ENCODE peak calls at places on chromosomes 7 and 10, in nine cellular contexts. J is vagina; T is fibroblast of the aortic adventitia; V is AG09309; E is B cell; M is CD8-positive, alpha-beta T cell; W is Calu3; Y is GM10248; N is CD4-positive, alpha-beta T cell. P is an unnamed sample.

GRCh38 chr7:158133515-158134271 is 453.9 kb downstream of the PTPRN2 start:
- DNase-seq in J (no peak), T (no peak), V (no peak), E (no peak), M (no peak), W (no peak), Y (no peak), N (no peak), P (no peak)

GRCh38 chr7:1092161-1092632 is 4.3 kb downstream of the GPER1 start:
- DNase-seq in J (no peak), T (no peak), V (no peak), E (no peak), M (no peak), W (no peak), Y (no peak), N (no peak), P (no peak)

GRCh38 chr10:85420501-85421191 is 945.9 kb downstream of the GRID1 start:
- DNase-seq in J (no peak), T (no peak), V (no peak), E (no peak), M (no peak), W (no peak), Y (no peak), N (no peak), P (no peak)

GRCh38 chr10:30607814-30608213 is 21.7 kb downstream of the LYZL2 start:
- DNase-seq in J (no peak), T (no peak), V (no peak), E (no peak), M (no peak), W (no peak), Y (no peak), N (no peak), P (no peak)

GRCh38 chr7:97845622-97846203 is 26.5 kb downstream of the ASNS start:
- DNase-seq in J (no peak), T (peak; percentile 48), V (no peak), E (no peak), M (no peak), W (peak; percentile 17), Y (no peak), N (no peak), P (no peak)

GRCh38 chr7:38394703-38395102 is 121.3 kb upstream of the TARP start:
- DNase-seq in J (no peak), T (no peak), V (no peak), E (no peak), M (no peak), W (no peak), Y (no peak), N (no peak), P (no peak)

GRCh38 chr10:2660300-2660699 is 407.0 kb upstream of the PFKP start:
- DNase-seq in J (no peak), T (no peak), V (no peak), E (no peak), M (no peak), W (no peak), Y (no peak), N (no peak), P (no peak)

GRCh38 chr7:82382276-82382675 is 61.3 kb downstream of the CACNA2D1 start:
- DNase-seq in J (no peak), T (no peak), V (no peak), E (no peak), M (no peak), W (no peak), Y (no peak), N (no peak), P (no peak)

GRCh38 chr7:48111596-48111995 is 22.5 kb downstream of the UPP1 start:
- DNase-seq in J (no peak), T (no peak), V (no peak), E (no peak), M (no peak), W (no peak), Y (no peak), N (no peak), P (no peak)

GRCh38 chr10:122239578-122240257 is 31.4 kb upstream of the BTBD16 start:
- DNase-seq in J (no peak), T (peak; percentile 72), V (peak; percentile 35), E (no peak), M (no peak), W (no peak), Y (no peak), N (no peak), P (no peak)

GRCh38 chr10:125149278-125150047 is 10.9 kb downstream of the CTBP2 start:
- DNase-seq in J (no peak), T (peak; percentile 78), V (no peak), E (no peak), M (no peak), W (peak; percentile 49), Y (no peak), N (no peak), P (peak; percentile 84)

GRCh38 chr7:156180451-156181229 is 368.4 kb upstream of the SHH start:
- DNase-seq in J (no peak), T (no peak), V (no peak), E (no peak), M (no peak), W (no peak), Y (no peak), N (no peak), P (no peak)

GRCh38 chr7:42262907-42263466 is 26.0 kb upstream of the GLI3 start:
- DNase-seq in J (no peak), T (peak; percentile 49), V (no peak), E (no peak), M (no peak), W (no peak), Y (no peak), N (no peak), P (peak; percentile 90)

GRCh38 chr7:17062433-17063383 is 180.9 kb upstream of the AGR3 start:
- DNase-seq in J (no peak), T (no peak), V (no peak), E (no peak), M (no peak), W (no peak), Y (no peak), N (no peak), P (no peak)
- TF ChIP-seq CTCF in J (no peak), T (peak; percentile 39), V (peak; percentile 6), E (no peak), M (no peak), W (peak; percentile 40), Y (no peak), N (peak; percentile 49), P (no peak)

DNA sequence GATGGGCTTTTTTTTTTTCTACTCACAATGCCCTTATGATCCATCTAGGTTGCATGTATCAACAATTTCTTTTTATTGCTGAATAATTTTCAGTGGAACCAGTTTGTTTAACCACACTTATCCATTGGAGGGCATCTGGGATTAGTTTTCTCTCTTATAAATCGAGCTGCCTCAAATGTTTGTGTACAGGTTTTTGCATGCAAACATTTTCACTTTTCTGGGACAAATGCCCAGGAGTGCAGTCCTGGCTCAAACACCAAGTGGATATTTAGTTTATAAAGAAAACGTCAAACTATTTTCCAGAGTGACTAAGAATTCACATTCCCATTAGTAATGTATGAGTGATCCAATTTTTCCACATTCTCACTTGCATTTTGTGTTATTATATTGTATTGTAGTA is 313.4 kb downstream of the CXCL12 start:
- DNase-seq in J (no peak), T (peak; percentile 96), V (peak; percentile 85), E (no peak), M (no peak), W (no peak), Y (no peak), N (no peak), P (no peak)
- TF ChIP-seq CTCF in J (no peak), T (peak; percentile 35), V (peak; percentile 28), E (no peak), M (no peak), W (no peak), Y (no peak), N (no peak), P (no peak)

GRCh38 chr7:14924398-14924797 is 21.8 kb upstream of the DGKB start:
- DNase-seq in J (no peak), T (peak; percentile 47), V (no peak), E (no peak), M (no peak), W (no peak), Y (no peak), N (no peak), P (no peak)
- TF ChIP-seq CTCF in J (no peak), T (no peak), V (no peak), E (no peak), M (no peak), W (no peak), Y (no peak), N (no peak), P (no peak)

GRCh38 chr7:81079736-81080135 is 160.9 kb upstream of the SEMA3C start:
- DNase-seq in J (no peak), T (peak; percentile 13), V (no peak), E (no peak), M (no peak), W (no peak), Y (no peak), N (no peak), P (no peak)

GRCh38 chr7:81074406-81074805 is 155.6 kb upstream of the SEMA3C start:
- DNase-seq in J (no peak), T (no peak), V (no peak), E (no peak), M (no peak), W (no peak), Y (no peak), N (no peak), P (no peak)

GRCh38 chr7:81070956-81071355 is 152.1 kb upstream of the SEMA3C start:
- DNase-seq in J (no peak), T (no peak), V (no peak), E (no peak), M (no peak), W (no peak), Y (no peak), N (no peak), P (no peak)

GRCh38 chr7:81075150-81075549 is 156.3 kb upstream of the SEMA3C start:
- DNase-seq in J (no peak), T (no peak), V (no peak), E (no peak), M (no peak), W (no peak), Y (no peak), N (no peak), P (no peak)
- TF ChIP-seq CTCF in J (no peak), T (no peak), V (no peak), E (no peak), M (no peak), W (no peak), Y (no peak), N (no peak), P (no peak)

GRCh38 chr10:74151879-74152722 is 1.1 kb downstream of the ADK start:
- DNase-seq in J (no peak), T (no peak), V (no peak), E (no peak), M (no peak), W (no peak), Y (no peak), N (no peak), P (no peak)

GRCh38 chr10:74150151-74151056 is at the start of gene AP3M1:
- DNase-seq in J (no peak), T (no peak), V (no peak), E (peak; percentile 80), M (peak; percentile 83), W (peak; percentile 80), Y (peak; percentile 88), N (peak; percentile 67), P (peak; percentile 96)

GRCh38 chr10:74151057-74151878 is at the start of gene ADK:
- DNase-seq in J (no peak), T (peak; percentile 98), V (peak; percentile 84), E (peak; percentile 93), M (peak; percentile 100), W (peak; percentile 100), Y (peak; percentile 99), N (peak; percentile 100), P (peak; percentile 100)

GRCh38 chr10:74153676-74154075 is 2.7 kb downstream of the ADK start:
- DNase-seq in J (no peak), T (no peak), V (no peak), E (no peak), M (no peak), W (no peak), Y (no peak), N (no peak), P (no peak)

GRCh38 chr10:74153123-74153522 is 2.1 kb downstream of the ADK start:
- DNase-seq in J (no peak), T (peak; percentile 69), V (no peak), E (no peak), M (no peak), W (peak; percentile 24), Y (no peak), N (no peak), P (no peak)
- TF ChIP-seq CTCF in J (no peak), T (peak; percentile 49), V (peak; percentile 55), E (no peak), M (no peak), W (peak; percentile 51), Y (no peak), N (no peak), P (no peak)

P was measured in lower leg skin.